ENCODE peak calls at places on chromosomes 7 and 10, in four cellular contexts. D is cardiac fibroblast, R is AG09309, Q is breast epithelium. S is an unnamed sample.
A peak's percentile ranks its signal among the peaks of the same experiment; 100 is the strongest.

GRCh38 chr7:84497873-84498272 is 303.3 kb upstream of the SEMA3A start:
- DNase-seq in Q (no peak), R (no peak), D (no peak), S (no peak)

GRCh38 chr7:155252388-155252957 is 45.2 kb upstream of the INSIG1 start:
- DNase-seq in Q (no peak), D (no peak), R (no peak), S (no peak)

GRCh38 chr7:111517441-111518037 is 44.8 kb downstream of the IMMP2L start:
- DNase-seq in D (peak; percentile 23), Q (no peak), R (no peak), S (no peak)

GRCh38 chr7:33716581-33717477 is 188.5 kb upstream of the BMPER start:
- DNase-seq in R (peak; percentile 37), D (peak; percentile 81), Q (no peak), S (no peak)

GRCh38 chr7:12623885-12624498 is 53.5 kb downstream of the SCIN start:
- DNase-seq in D (peak; percentile 57), R (no peak), Q (no peak), S (no peak)

GRCh38 chr7:131745645-131746248 is 189.3 kb upstream of the PODXL start:
- DNase-seq in D (peak; percentile 33), R (no peak), Q (no peak), S (no peak)

GRCh38 chr7:134016223-134016941 is 110.8 kb upstream of the LRGUK start:
- DNase-seq in R (peak; percentile 5), Q (no peak), D (peak; percentile 40), S (no peak)

GRCh38 chr7:99843808-99844207 is 16.0 kb downstream of the CYP3A43 start:
- DNase-seq in D (no peak), R (no peak), Q (no peak), S (no peak)

GRCh38 chr7:79034733-79035132 is 418.7 kb downstream of the MAGI2 start:
- DNase-seq in Q (no peak), R (no peak), D (no peak), S (no peak)

GRCh38 chr10:17412323-17412722 is 42.1 kb downstream of the ST8SIA6 start:
- DNase-seq in D (no peak), R (no peak), Q (no peak), S (no peak)

GRCh38 chr10:33337335-33337854 is 2.9 kb upstream of the NRP1 start:
- DNase-seq in D (peak; percentile 78), Q (no peak), R (peak; percentile 40), S (no peak)
- H3K4me3 ChIP-seq in D (peak overlapping the region; percentile 88), Q (peak overlapping the region; percentile 75), R (peak overlapping the region; percentile 89), S (peak overlapping the region; percentile 77)

DNA sequence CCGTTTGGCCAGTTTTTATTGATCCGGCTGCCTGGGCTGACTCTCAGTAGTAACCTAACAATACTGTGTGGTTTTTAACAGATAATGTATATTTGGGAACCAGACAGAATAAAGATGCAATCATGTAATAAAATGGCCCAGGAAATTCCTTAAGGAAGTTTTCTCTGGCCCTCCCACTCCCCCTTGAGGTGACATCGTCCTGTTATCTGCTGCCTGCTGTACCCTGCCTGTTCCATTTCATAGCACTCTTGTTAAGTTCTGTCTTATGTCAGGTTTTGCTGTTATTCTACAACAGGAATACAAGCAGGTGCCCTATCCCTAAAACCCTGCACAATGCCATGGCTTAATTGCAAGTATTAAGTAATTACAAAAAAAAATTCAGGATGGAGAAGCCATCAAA is 12.5 kb downstream of the ITGB8 start:
- DNase-seq in D (no peak), R (no peak), Q (no peak), S (no peak)
- TF ChIP-seq CTCF in D (no peak), R (no peak), Q (no peak), S (no peak)

DNA sequence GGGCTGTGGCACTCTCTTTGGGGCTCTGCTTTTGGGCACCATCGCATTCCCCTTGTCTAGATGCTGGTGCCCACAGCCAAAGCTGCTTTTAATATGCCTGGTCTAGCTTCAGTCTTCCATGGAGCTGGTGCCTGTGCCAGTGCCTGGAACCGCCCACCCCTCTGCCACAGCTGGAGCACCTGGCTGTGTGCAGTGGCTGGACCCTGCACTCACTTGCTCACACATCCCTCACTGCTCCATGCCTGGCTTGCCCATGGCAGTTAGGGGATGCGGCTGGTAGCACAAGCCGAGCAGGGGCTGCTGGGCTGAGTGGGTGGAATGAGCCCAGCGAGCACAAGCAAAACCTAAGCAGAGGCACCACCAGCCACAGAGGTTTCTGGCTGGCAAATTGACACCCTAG is 1145.9 kb upstream of the LRRTM3 start:
- DNase-seq in R (no peak), D (no peak), Q (no peak), S (no peak)
- H3K4me3 ChIP-seq in R (no peak overlapping the region), D (no peak overlapping the region), Q (no peak overlapping the region), S (no peak overlapping the region)

DNA sequence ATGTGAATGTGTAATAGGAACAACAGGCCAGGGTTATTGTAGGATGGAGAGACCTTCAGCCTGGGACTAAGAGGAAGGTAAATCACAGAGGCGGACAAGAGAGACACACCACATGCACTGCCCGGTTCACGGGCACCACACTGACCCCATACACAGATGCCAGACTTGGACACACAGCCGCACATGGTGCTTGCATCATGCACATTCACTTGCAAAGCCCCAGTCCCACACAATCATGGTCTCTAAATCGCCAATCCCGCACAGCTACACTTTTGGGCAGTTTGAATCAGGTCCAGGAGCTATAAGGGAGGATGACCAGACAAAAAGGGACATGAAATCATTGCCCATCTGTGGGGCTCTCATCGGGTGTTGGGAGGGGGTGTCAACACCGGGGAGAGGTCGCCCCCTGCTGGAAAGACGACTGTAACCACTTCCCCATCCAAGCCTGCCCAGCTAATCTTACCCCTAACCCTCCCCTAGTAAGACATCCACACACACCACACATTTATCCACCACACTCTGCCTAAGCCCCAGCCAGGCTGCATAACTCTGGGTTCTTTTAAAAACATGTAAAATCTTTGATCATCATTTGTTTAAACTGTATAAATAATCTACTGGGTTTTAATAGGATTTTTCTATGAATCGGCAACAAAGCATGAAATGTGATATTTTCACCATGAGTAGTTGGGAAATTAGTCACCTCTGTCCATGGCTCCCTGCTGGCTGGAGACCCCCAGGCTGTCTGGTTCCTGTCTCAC is 40.5 kb upstream of the SLF2 start:
- DNase-seq in R (no peak), Q (no peak), D (peak; percentile 50), S (no peak)
- TF ChIP-seq CTCF in R (peak; percentile 69), Q (no peak), D (peak; percentile 63), S (peak; percentile 13)

GRCh38 chr10:77532068-77532467 is 105.5 kb downstream of the KCNMA1 start:
- DNase-seq in D (peak; percentile 79), Q (no peak), R (no peak), S (no peak)
- H3K4me3 ChIP-seq in D (no peak overlapping the region), Q (no peak overlapping the region), R (no peak overlapping the region), S (no peak overlapping the region)

DNA sequence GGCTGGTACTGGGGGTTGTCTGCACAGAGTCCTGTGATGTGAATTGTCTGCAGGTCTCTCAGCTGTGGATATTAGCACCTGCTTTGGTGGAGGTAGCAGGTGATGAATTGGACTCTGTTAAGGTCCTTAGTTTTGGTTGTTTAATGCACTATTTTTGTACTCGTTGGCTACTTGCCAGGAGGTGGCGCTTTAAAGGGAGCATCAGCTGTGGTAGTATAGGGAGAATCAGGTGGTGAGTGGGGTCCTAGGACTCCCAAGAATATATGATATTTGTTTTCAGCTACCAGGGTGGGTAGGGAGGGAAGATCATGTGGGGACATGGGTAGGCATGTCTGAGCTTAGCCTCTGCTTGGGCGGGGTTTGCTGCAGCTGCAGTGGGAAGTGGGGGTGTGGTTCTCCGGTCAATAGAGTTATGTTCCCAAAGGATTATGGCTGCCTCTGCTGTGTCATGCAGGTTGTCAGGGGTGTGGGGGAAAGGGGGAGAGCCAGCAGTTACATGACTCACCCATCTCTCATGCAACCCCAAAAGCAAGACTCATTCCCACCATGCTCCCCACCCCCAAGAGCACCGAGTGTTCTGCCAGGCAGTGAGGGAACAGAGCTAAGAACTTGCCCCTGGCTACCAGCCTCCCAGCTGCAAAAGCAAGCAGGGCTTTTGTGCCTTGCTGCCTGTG is 53.7 kb upstream of the ZNF273 start:
- DNase-seq in R (no peak), Q (no peak), D (peak; percentile 76), S (no peak)
- TF ChIP-seq CTCF in R (no peak), Q (no peak), D (no peak), S (no peak)

DNA sequence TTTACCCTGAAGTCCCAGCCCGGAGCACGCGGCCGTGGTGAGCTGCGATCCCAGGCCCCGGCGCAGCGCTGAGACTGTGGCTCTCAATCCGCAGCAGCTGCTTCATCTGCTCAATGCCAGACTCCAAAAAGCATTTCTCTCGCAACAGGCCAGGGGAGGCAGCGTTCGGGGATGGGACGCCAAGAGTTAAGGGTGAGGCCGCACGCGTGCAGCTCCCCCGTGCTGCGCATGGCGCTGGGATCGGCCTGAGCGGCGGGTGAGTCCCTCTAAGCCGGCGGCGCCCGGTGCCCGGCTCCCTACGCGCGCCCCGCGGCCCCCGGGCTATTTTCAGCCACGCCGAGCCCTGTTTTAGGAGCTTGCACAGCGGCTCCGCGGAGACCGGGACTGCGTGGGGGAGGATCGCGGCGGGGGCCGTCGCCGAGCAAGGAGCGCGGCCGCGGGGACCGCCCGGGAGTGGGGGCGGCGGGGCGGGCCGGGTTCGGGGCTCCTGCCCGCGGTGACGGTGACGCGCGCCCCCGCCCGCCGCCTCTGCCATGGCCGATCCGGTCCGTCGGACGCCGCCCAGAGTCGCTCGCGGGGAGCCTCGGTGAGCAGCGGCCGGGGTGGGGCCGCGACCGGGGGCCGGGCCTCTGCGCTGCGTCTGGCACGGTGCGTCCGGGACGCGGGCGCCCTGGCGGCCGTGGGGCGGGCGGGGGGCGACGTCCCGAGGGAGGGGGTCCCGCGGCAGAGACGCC is 29.4 kb upstream of the JAKMIP3 start:
- DNase-seq in Q (no peak), R (no peak), D (peak; percentile 14), S (no peak)
- H3K4me3 ChIP-seq in Q (peak overlapping the region; percentile 70), R (peak overlapping the region; percentile 16), D (peak overlapping the region; percentile 33), S (peak overlapping the region; percentile 53)

GRCh38 chr10:43166207-43166878 is 28.1 kb downstream of the CSGALNACT2 start:
- DNase-seq in R (no peak), Q (no peak), D (no peak), S (no peak)

GRCh38 chr10:43166879-43167490 is 28.7 kb downstream of the CSGALNACT2 start:
- DNase-seq in D (no peak), Q (no peak), R (no peak), S (no peak)

GRCh38 chr10:43172645-43173044 is 34.4 kb downstream of the CSGALNACT2 start:
- DNase-seq in D (no peak), Q (no peak), R (no peak), S (no peak)

GRCh38 chr10:43173120-43173519 is 34.9 kb downstream of the CSGALNACT2 start:
- DNase-seq in D (no peak), Q (no peak), R (no peak), S (no peak)

GRCh38 chr10:43170491-43170890 is 32.2 kb downstream of the CSGALNACT2 start:
- DNase-seq in D (no peak), R (no peak), Q (no peak), S (no peak)
- TF ChIP-seq CTCF in D (peak; percentile 25), R (peak; percentile 8), Q (no peak), S (no peak)

S was measured in suprapubic skin.